ENCODE peak calls at places on chromosomes 4 and X, in seven cellular contexts. L is HCT116; W is effector memory CD4-positive, alpha-beta T cell; B is brain microvascular endothelial cell; I is cardiac muscle cell; Q is stomach; J is HepG2. T is an unnamed sample.
A peak's percentile ranks its signal among the peaks of the same experiment; 100 is the strongest.

GRCh38 chr4:157172011-157172410 is 48.5 kb upstream of the GRIA2 start:
- DNase-seq in B (no peak), Q (no peak), J (no peak), L (peak; percentile 10), I (no peak), W (no peak), T (no peak)

GRCh38 chr4:1842993-1843448 is 12.9 kb downstream of the LETM1 start:
- DNase-seq in J (no peak), L (no peak), W (no peak), I (no peak), Q (no peak), B (peak; percentile 88), T (no peak)

GRCh38 chr4:40130401-40131036 is 66.3 kb upstream of the RHOH start:
- DNase-seq in L (no peak), B (no peak), J (no peak), W (no peak), I (no peak), Q (no peak), T (no peak)

GRCh38 chr4:106266201-106266600 is 49.8 kb downstream of the TBCK start:
- DNase-seq in J (peak; percentile 73), W (no peak), B (peak; percentile 59), L (peak; percentile 34), Q (no peak), I (peak; percentile 25), T (no peak)

GRCh38 chr4:112125416-112125815 is 19.8 kb upstream of the FAM241A start:
- DNase-seq in B (no peak), J (no peak), Q (no peak), W (no peak), L (no peak), I (no peak), T (no peak)

GRCh38 chrX:7083468-7084396 is 63.8 kb upstream of the STS start:
- DNase-seq in W (peak; percentile 44), J (no peak), I (no peak), Q (no peak), B (peak; percentile 95), L (peak; percentile 23), T (no peak)

GRCh38 chr4:13328591-13328990 is 155.5 kb downstream of the RAB28 start:
- DNase-seq in B (no peak), L (peak; percentile 15), J (no peak), W (no peak), Q (no peak), I (no peak), T (no peak)

GRCh38 chr4:39353478-39354177 is 12.5 kb downstream of the RFC1 start:
- DNase-seq in J (no peak), L (no peak), Q (no peak), B (no peak), I (no peak), W (no peak), T (no peak)

GRCh38 chr4:74640111-74640903 is 154.0 kb downstream of the BTC start:
- DNase-seq in W (no peak), I (no peak), J (no peak), Q (no peak), L (no peak), B (peak; percentile 63), T (no peak)

DNA sequence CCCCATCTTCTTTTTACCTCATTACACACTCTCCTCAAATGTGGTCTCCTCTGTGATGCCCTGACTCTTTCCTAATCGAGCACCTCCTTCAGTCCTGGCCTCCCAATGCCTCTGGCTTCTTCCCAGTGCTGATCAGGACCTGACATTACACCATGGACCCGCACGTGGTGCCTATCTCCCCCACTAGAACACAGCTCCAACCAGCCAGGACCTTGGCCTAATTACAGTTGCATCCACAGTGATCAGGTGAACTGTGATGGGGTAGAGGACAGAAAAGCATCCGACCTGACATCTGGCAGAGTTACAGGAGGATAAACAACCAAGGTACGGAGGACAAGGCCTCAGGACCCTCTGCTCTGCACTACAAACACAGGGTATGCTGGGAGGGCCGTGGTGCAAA is 12.4 kb downstream of the LYAR start:
- DNase-seq in W (no peak), L (no peak), Q (no peak), I (no peak), B (no peak), J (no peak), T (no peak)
- H3K36me3 ChIP-seq in W (peaks cover 72% of the 10 kb centered on the region), L (peaks cover 62% of the 10 kb centered on the region), Q (peaks cover 100% of the 10 kb centered on the region), I (peaks cover 48% of the 10 kb centered on the region), B (peaks cover 38% of the 10 kb centered on the region), J (peaks cover 87% of the 10 kb centered on the region), T (peaks cover 41% of the 10 kb centered on the region)

DNA sequence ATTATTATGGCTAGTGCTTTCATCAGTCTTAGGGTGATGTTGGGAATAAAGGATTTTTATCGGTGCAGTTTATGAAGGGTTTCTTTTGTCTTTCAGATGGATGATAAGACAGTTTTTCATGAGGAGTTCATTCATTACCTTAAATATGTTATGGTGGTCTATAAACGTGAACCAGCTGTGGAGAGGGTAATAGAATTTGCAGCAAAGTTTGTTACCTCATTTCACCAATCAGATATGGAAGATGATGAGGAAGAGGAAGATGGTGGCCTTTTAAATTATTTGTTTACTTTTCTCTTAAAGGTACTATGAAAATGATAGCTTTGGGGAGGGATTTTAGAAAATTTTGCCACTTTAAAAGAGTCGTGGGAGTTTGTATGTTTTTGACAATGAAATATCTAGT is 1.3 kb downstream of the NCAPG start:
- DNase-seq in J (no peak), W (no peak), Q (no peak), I (no peak), L (no peak), B (no peak), T (no peak)
- H3K4me3 ChIP-seq in J (peak overlapping the region; percentile 93), W (no peak overlapping the region), Q (peak overlapping the region; percentile 68), I (peak overlapping the region; percentile 84), L (peak overlapping the region; percentile 80), B (peak overlapping the region; percentile 90), T (peak overlapping the region; percentile 78)

GRCh38 chrX:16282209-16282608 is 114.9 kb downstream of the MAGEB17 start:
- DNase-seq in L (no peak), I (no peak), B (no peak), W (no peak), J (no peak), Q (no peak), T (no peak)
- H3K27me3 ChIP-seq in L (no peaks in the 10 kb centered on the region), I (no peaks in the 10 kb centered on the region), B (no peaks in the 10 kb centered on the region), W (no peaks in the 10 kb centered on the region), J (no peaks in the 10 kb centered on the region), Q (no peaks in the 10 kb centered on the region), T (no peaks in the 10 kb centered on the region)

DNA sequence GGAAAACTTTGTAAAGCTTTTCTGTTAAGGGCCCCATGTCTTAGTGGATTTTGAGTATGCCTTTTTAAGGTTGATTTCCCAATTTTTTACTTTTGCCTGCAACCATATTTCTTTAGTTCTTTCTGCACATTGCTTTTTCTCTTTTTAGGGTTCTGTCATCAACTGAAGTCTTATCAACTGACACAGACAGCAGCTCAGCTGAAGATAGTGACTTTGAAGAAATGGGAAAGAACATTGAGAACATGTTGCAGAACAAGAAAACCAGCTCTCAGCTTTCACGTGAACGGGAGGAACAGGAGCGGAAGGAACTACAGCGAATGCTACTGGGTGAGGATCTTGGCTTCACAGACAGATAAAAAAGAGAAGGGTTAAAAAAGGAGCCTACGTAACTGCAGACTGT is 27.8 kb downstream of the TAF1 start:
- DNase-seq in J (no peak), W (no peak), I (no peak), Q (no peak), B (no peak), L (no peak), T (no peak)
- H3K36me3 ChIP-seq in J (peaks cover 52% of the 10 kb centered on the region), W (peaks cover 49% of the 10 kb centered on the region), I (peaks cover 27% of the 10 kb centered on the region), Q (peaks cover 98% of the 10 kb centered on the region), B (peaks cover 18% of the 10 kb centered on the region), L (no peaks in the 10 kb centered on the region), T (peaks cover 20% of the 10 kb centered on the region)

DNA sequence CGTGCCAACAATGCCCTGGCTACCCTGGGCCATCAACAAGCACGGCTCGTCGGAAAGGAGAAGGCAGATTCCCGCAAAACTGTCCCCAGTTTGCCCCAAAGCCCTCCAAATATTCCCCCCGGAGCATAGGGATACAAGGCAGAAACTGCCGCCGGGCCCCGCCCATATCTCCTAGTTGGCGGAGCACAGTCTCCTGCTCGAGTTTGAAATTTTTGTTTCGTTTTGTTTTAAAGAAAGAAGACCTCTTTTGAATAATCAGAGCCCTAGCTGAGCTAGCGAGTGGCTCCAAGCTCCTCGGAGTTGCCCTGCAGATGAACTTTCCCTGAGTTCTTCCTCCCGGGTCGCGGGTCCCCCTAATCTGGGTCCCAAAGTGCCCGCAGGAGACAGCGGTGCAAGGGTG is 138.1 kb upstream of the ZIC3 start:
- DNase-seq in L (no peak), J (no peak), B (no peak), Q (no peak), W (no peak), I (peak; percentile 2), T (peak; percentile 74)
- H3K4me3 ChIP-seq in L (no peak overlapping the region), J (no peak overlapping the region), B (peak overlapping the region; percentile 38), Q (peak overlapping the region; percentile 60), W (peak overlapping the region; percentile 44), I (peak overlapping the region; percentile 19), T (peak overlapping the region; percentile 54)

GRCh38 chr4:89803036-89803435 is 33.9 kb downstream of the SNCA start:
- DNase-seq in I (no peak), L (no peak), B (no peak), Q (no peak), W (no peak), J (no peak), T (no peak)

GRCh38 chr4:89813197-89813596 is 23.8 kb downstream of the SNCA start:
- DNase-seq in W (no peak), Q (no peak), J (no peak), B (no peak), I (no peak), L (no peak), T (no peak)

GRCh38 chr4:89803915-89804314 is 33.0 kb downstream of the SNCA start:
- DNase-seq in W (no peak), J (no peak), L (no peak), B (no peak), I (no peak), Q (no peak), T (no peak)

DNA sequence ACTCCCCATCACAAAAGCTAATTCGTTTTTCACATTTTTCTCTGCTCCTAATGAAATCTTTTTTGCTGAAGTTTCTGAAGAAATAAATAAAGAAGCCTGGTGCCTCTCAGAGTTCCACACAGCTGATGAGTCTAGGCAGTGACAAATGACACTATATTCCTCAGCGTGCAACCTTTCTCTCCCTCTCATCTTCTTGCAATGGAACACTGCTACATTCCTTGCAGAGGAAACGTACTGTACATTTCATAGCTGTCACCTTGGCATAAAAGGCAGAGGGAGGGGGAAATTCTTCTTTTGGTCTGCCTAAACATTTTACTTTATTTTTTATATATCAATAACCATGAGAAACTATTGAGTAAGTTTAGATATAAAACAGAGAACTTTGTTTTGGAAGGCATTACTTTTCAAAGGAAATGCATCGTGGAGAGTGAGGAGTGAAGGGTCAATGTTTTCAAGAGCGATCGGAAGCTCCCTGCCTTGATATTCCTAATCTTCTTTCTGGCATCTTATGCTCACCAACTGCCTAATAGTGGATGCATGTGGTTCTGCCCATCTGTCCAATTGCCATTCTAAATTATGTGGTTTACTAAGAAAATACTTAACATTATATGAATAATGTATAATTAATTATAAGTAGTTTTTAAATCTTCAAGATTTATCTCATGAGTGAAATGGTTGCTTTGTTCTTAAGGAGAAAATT is 29.4 kb downstream of the SNCA start:
- DNase-seq in W (no peak), Q (no peak), B (no peak), J (no peak), I (no peak), L (no peak), T (no peak)
- H3K27me3 ChIP-seq in W (no peaks in the 10 kb centered on the region), Q (no peaks in the 10 kb centered on the region), B (no peaks in the 10 kb centered on the region), J (no peaks in the 10 kb centered on the region), I (no peaks in the 10 kb centered on the region), L (no peaks in the 10 kb centered on the region), T (no peaks in the 10 kb centered on the region)

DNA sequence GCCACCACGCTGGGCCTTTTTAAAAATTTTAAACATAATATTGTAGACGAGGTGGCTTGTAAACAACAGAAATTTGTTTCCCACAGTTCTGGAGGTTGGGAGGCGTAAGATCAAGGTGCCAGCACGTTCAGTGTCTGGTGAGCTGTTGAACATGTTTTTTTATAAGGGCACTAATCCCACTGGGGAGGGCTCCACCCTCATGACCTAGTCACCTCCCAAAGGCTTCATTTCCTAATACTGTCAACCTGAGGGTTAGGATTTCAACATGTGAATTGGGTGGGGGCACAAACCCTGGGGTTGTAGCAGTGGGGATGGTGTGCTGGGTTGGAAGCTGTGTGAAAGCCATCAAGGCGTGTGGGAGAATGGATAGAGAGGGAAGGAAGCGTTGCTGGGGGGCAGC is 27.6 kb downstream of the TBC1D14 start:
- DNase-seq in I (no peak), W (no peak), Q (no peak), B (no peak), L (no peak), J (no peak), T (no peak)
- H3K36me3 ChIP-seq in I (no peaks in the 10 kb centered on the region), W (no peaks in the 10 kb centered on the region), Q (peaks cover 25% of the 10 kb centered on the region), B (no peaks in the 10 kb centered on the region), L (no peaks in the 10 kb centered on the region), J (peaks cover 41% of the 10 kb centered on the region), T (no peaks in the 10 kb centered on the region)